ENCODE peak calls at places on chromosome 9, in eight cellular contexts. One of them, this sample, is unnamed.

GRCh38 chr9:16236882-16237281 is 633.6 kb downstream of the BNC2 start:
- DNase-seq in left lung: no peak
- DNase-seq in A549: no peak
- DNase-seq in mammary epithelial cell: no peak
- DNase-seq in OCI-LY7: no peak
- DNase-seq in Peyer's patch: no peak
- DNase-seq in CD8-positive, alpha-beta memory T cell: no peak
- DNase-seq in kidney epithelial cell: no peak
- DNase-seq in this sample: peak; percentile 26

GRCh38 chr9:96467784-96468183 is 17.8 kb downstream of the HABP4 start:
- DNase-seq in mammary epithelial cell: no peak
- DNase-seq in Peyer's patch: no peak
- DNase-seq in OCI-LY7: no peak
- DNase-seq in A549: no peak
- DNase-seq in CD8-positive, alpha-beta memory T cell: no peak
- DNase-seq in left lung: no peak
- DNase-seq in kidney epithelial cell: no peak
- DNase-seq in this sample: no peak

GRCh38 chr9:78601957-78602565 is 305.1 kb downstream of the PSAT1 start:
- DNase-seq in mammary epithelial cell: peak; percentile 75
- DNase-seq in OCI-LY7: peak; percentile 34
- DNase-seq in Peyer's patch: no peak
- DNase-seq in A549: peak; percentile 72
- DNase-seq in CD8-positive, alpha-beta memory T cell: no peak
- DNase-seq in left lung: no peak
- DNase-seq in kidney epithelial cell: no peak
- DNase-seq in this sample: peak; percentile 73

GRCh38 chr9:126675147-126675467 is 61.4 kb downstream of the LMX1B start:
- DNase-seq in OCI-LY7: no peak
- DNase-seq in A549: no peak
- DNase-seq in Peyer's patch: no peak
- DNase-seq in CD8-positive, alpha-beta memory T cell: no peak
- DNase-seq in left lung: no peak
- DNase-seq in kidney epithelial cell: no peak
- DNase-seq in mammary epithelial cell: no peak
- DNase-seq in this sample: no peak

GRCh38 chr9:110969971-110970381 is 68.3 kb downstream of the LPAR1 start:
- DNase-seq in CD8-positive, alpha-beta memory T cell: no peak
- DNase-seq in kidney epithelial cell: no peak
- DNase-seq in mammary epithelial cell: peak; percentile 83
- DNase-seq in Peyer's patch: no peak
- DNase-seq in A549: peak; percentile 45
- DNase-seq in OCI-LY7: no peak
- DNase-seq in left lung: no peak
- DNase-seq in this sample: peak; percentile 74

GRCh38 chr9:127652733-127653132 is 40.7 kb downstream of the STXBP1 start:
- DNase-seq in left lung: no peak
- DNase-seq in kidney epithelial cell: no peak
- DNase-seq in CD8-positive, alpha-beta memory T cell: no peak
- DNase-seq in mammary epithelial cell: no peak
- DNase-seq in OCI-LY7: no peak
- DNase-seq in A549: no peak
- DNase-seq in Peyer's patch: no peak
- DNase-seq in this sample: no peak

GRCh38 chr9:13163287-13163686 is 116.2 kb downstream of the MPDZ start:
- DNase-seq in left lung: no peak
- DNase-seq in CD8-positive, alpha-beta memory T cell: no peak
- DNase-seq in A549: no peak
- DNase-seq in mammary epithelial cell: no peak
- DNase-seq in OCI-LY7: no peak
- DNase-seq in kidney epithelial cell: no peak
- DNase-seq in Peyer's patch: no peak
- DNase-seq in this sample: no peak

GRCh38 chr9:12933957-12934356 is 159.1 kb downstream of the LURAP1L start:
- DNase-seq in Peyer's patch: no peak
- DNase-seq in left lung: no peak
- DNase-seq in CD8-positive, alpha-beta memory T cell: no peak
- DNase-seq in OCI-LY7: no peak
- DNase-seq in mammary epithelial cell: peak; percentile 76
- DNase-seq in A549: peak; percentile 44
- DNase-seq in kidney epithelial cell: peak; percentile 32
- DNase-seq in this sample: peak; percentile 22

GRCh38 chr9:126965541-126966428 is 51.2 kb downstream of the RALGPS1 start:
- DNase-seq in A549: peak; percentile 67
- DNase-seq in CD8-positive, alpha-beta memory T cell: peak; percentile 28
- DNase-seq in Peyer's patch: no peak
- DNase-seq in kidney epithelial cell: no peak
- DNase-seq in mammary epithelial cell: peak; percentile 27
- DNase-seq in OCI-LY7: peak; percentile 55
- DNase-seq in left lung: peak; percentile 68
- DNase-seq in this sample: peak; percentile 81

GRCh38 chr9:99259231-99259918 is 37.3 kb downstream of the SEC61B start:
- DNase-seq in Peyer's patch: peak; percentile 59
- DNase-seq in A549: no peak
- DNase-seq in mammary epithelial cell: no peak
- DNase-seq in CD8-positive, alpha-beta memory T cell: peak; percentile 11
- DNase-seq in kidney epithelial cell: no peak
- DNase-seq in OCI-LY7: peak; percentile 74
- DNase-seq in left lung: peak; percentile 90
- DNase-seq in this sample: peak; percentile 70

GRCh38 chr9:113011911-113012381 is at the start of gene ZNF883:
- DNase-seq in left lung: peak; percentile 74
- DNase-seq in Peyer's patch: no peak
- DNase-seq in mammary epithelial cell: peak; percentile 48
- DNase-seq in kidney epithelial cell: peak; percentile 21
- DNase-seq in A549: peak; percentile 73
- DNase-seq in OCI-LY7: no peak
- DNase-seq in CD8-positive, alpha-beta memory T cell: peak; percentile 25
- DNase-seq in this sample: peak; percentile 66

GRCh38 chr9:128121924-128122808 is 5.4 kb downstream of the PTGES2 start:
- DNase-seq in A549: no peak
- DNase-seq in left lung: peak; percentile 72
- DNase-seq in mammary epithelial cell: no peak
- DNase-seq in kidney epithelial cell: no peak
- DNase-seq in OCI-LY7: no peak
- DNase-seq in Peyer's patch: peak; percentile 42
- DNase-seq in CD8-positive, alpha-beta memory T cell: no peak
- DNase-seq in this sample: no peak

GRCh38 chr9:98045234-98046160 is 11.0 kb upstream of the NANS start:
- DNase-seq in OCI-LY7: peak; percentile 92
- DNase-seq in left lung: no peak
- DNase-seq in mammary epithelial cell: no peak
- DNase-seq in Peyer's patch: no peak
- DNase-seq in CD8-positive, alpha-beta memory T cell: peak; percentile 68
- DNase-seq in A549: peak; percentile 47
- DNase-seq in kidney epithelial cell: no peak
- DNase-seq in this sample: peak; percentile 47

GRCh38 chr9:104997536-104997935 is 69.6 kb upstream of the ABCA1 start:
- DNase-seq in A549: no peak
- DNase-seq in OCI-LY7: no peak
- DNase-seq in kidney epithelial cell: no peak
- DNase-seq in mammary epithelial cell: no peak
- DNase-seq in left lung: no peak
- DNase-seq in CD8-positive, alpha-beta memory T cell: no peak
- DNase-seq in Peyer's patch: no peak
- DNase-seq in this sample: no peak
- H3K4me3 ChIP-seq in A549: no peak overlapping the region
- H3K4me3 ChIP-seq in OCI-LY7: no peak overlapping the region
- H3K4me3 ChIP-seq in kidney epithelial cell: no peak overlapping the region
- H3K4me3 ChIP-seq in mammary epithelial cell: no peak overlapping the region
- H3K4me3 ChIP-seq in left lung: no peak overlapping the region
- H3K4me3 ChIP-seq in CD8-positive, alpha-beta memory T cell: no peak overlapping the region
- H3K4me3 ChIP-seq in Peyer's patch: no peak overlapping the region
- H3K4me3 ChIP-seq in this sample: no peak overlapping the region

GRCh38 chr9:136695435-136695895 is 8.2 kb upstream of the AGPAT2 start:
- DNase-seq in CD8-positive, alpha-beta memory T cell: no peak
- DNase-seq in OCI-LY7: no peak
- DNase-seq in Peyer's patch: peak; percentile 84
- DNase-seq in mammary epithelial cell: peak; percentile 66
- DNase-seq in left lung: peak; percentile 90
- DNase-seq in kidney epithelial cell: peak; percentile 26
- DNase-seq in A549: peak; percentile 52
- DNase-seq in this sample: no peak
- H3K4me3 ChIP-seq in CD8-positive, alpha-beta memory T cell: no peak overlapping the region
- H3K4me3 ChIP-seq in OCI-LY7: no peak overlapping the region
- H3K4me3 ChIP-seq in Peyer's patch: no peak overlapping the region
- H3K4me3 ChIP-seq in mammary epithelial cell: no peak overlapping the region
- H3K4me3 ChIP-seq in left lung: no peak overlapping the region
- H3K4me3 ChIP-seq in kidney epithelial cell: no peak overlapping the region
- H3K4me3 ChIP-seq in A549: no peak overlapping the region
- H3K4me3 ChIP-seq in this sample: no peak overlapping the region

GRCh38 chr9:131587331-131587730 is 42.0 kb downstream of the PRRT1B start:
- DNase-seq in Peyer's patch: no peak
- DNase-seq in A549: no peak
- DNase-seq in kidney epithelial cell: no peak
- DNase-seq in mammary epithelial cell: no peak
- DNase-seq in OCI-LY7: no peak
- DNase-seq in left lung: peak; percentile 27
- DNase-seq in CD8-positive, alpha-beta memory T cell: no peak
- DNase-seq in this sample: no peak

GRCh38 chr9:131589124-131589711 is 43.9 kb downstream of the PRRT1B start:
- DNase-seq in A549: no peak
- DNase-seq in kidney epithelial cell: no peak
- DNase-seq in OCI-LY7: no peak
- DNase-seq in Peyer's patch: no peak
- DNase-seq in left lung: peak; percentile 45
- DNase-seq in CD8-positive, alpha-beta memory T cell: no peak
- DNase-seq in mammary epithelial cell: no peak
- DNase-seq in this sample: no peak

GRCh38 chr9:131589993-131590392 is 44.7 kb downstream of the PRRT1B start:
- DNase-seq in A549: no peak
- DNase-seq in OCI-LY7: no peak
- DNase-seq in CD8-positive, alpha-beta memory T cell: no peak
- DNase-seq in kidney epithelial cell: no peak
- DNase-seq in mammary epithelial cell: no peak
- DNase-seq in left lung: peak; percentile 43
- DNase-seq in Peyer's patch: peak; percentile 30
- DNase-seq in this sample: no peak

GRCh38 chr9:131587906-131588305 is 42.6 kb downstream of the PRRT1B start:
- DNase-seq in mammary epithelial cell: no peak
- DNase-seq in left lung: peak; percentile 77
- DNase-seq in Peyer's patch: no peak
- DNase-seq in A549: no peak
- DNase-seq in CD8-positive, alpha-beta memory T cell: no peak
- DNase-seq in OCI-LY7: no peak
- DNase-seq in kidney epithelial cell: no peak
- DNase-seq in this sample: no peak

GRCh38 chr9:131588396-131588795 is 43.1 kb downstream of the PRRT1B start:
- DNase-seq in kidney epithelial cell: no peak
- DNase-seq in OCI-LY7: no peak
- DNase-seq in A549: no peak
- DNase-seq in mammary epithelial cell: no peak
- DNase-seq in CD8-positive, alpha-beta memory T cell: no peak
- DNase-seq in Peyer's patch: peak; percentile 37
- DNase-seq in left lung: peak; percentile 57
- DNase-seq in this sample: no peak
- H3K4me3 ChIP-seq in kidney epithelial cell: no peak overlapping the region
- H3K4me3 ChIP-seq in OCI-LY7: no peak overlapping the region
- H3K4me3 ChIP-seq in A549: no peak overlapping the region
- H3K4me3 ChIP-seq in mammary epithelial cell: no peak overlapping the region
- H3K4me3 ChIP-seq in CD8-positive, alpha-beta memory T cell: no peak overlapping the region
- H3K4me3 ChIP-seq in Peyer's patch: no peak overlapping the region
- H3K4me3 ChIP-seq in left lung: no peak overlapping the region
- H3K4me3 ChIP-seq in this sample: no peak overlapping the region

GRCh38 chr9:76654051-76654461 is 110.2 kb upstream of the PCA3 start:
- DNase-seq in kidney epithelial cell: no peak
- DNase-seq in OCI-LY7: no peak
- DNase-seq in Peyer's patch: no peak
- DNase-seq in A549: no peak
- DNase-seq in mammary epithelial cell: no peak
- DNase-seq in left lung: no peak
- DNase-seq in CD8-positive, alpha-beta memory T cell: no peak
- DNase-seq in this sample: peak; percentile 66

GRCh38 chr9:76652894-76653293 is 111.3 kb upstream of the PCA3 start:
- DNase-seq in A549: no peak
- DNase-seq in mammary epithelial cell: no peak
- DNase-seq in kidney epithelial cell: no peak
- DNase-seq in left lung: no peak
- DNase-seq in Peyer's patch: no peak
- DNase-seq in CD8-positive, alpha-beta memory T cell: no peak
- DNase-seq in OCI-LY7: peak; percentile 19
- DNase-seq in this sample: peak; percentile 41

GRCh38 chr9:76651114-76651697 is 113.0 kb upstream of the PCA3 start:
- DNase-seq in left lung: no peak
- DNase-seq in CD8-positive, alpha-beta memory T cell: no peak
- DNase-seq in Peyer's patch: no peak
- DNase-seq in mammary epithelial cell: no peak
- DNase-seq in kidney epithelial cell: no peak
- DNase-seq in A549: no peak
- DNase-seq in OCI-LY7: no peak
- DNase-seq in this sample: no peak

GRCh38 chr9:76649894-76650293 is 114.3 kb upstream of the PCA3 start:
- DNase-seq in Peyer's patch: no peak
- DNase-seq in OCI-LY7: no peak
- DNase-seq in left lung: no peak
- DNase-seq in mammary epithelial cell: no peak
- DNase-seq in A549: no peak
- DNase-seq in kidney epithelial cell: no peak
- DNase-seq in CD8-positive, alpha-beta memory T cell: no peak
- DNase-seq in this sample: no peak

DNA sequence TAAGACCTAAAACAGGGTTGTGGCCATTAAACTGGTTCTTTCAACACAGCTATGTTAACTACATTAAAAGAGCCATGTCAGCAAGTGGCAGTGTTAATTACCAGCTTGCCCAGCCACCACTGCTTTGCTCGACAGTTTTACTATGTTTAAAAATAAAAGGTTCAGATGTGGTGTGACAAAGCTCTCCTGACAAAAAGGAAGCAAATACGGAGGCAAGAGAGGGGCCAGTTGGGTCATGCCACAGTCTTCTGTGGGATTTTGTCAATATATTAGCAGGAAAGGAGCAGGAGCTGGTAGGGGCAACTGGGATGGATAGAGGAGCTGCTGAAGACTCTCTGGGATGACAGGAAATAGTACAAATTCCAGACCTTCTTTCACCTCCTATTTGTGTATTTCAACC is 113.5 kb upstream of the PCA3 start:
- DNase-seq in A549: no peak
- DNase-seq in Peyer's patch: no peak
- DNase-seq in kidney epithelial cell: no peak
- DNase-seq in left lung: no peak
- DNase-seq in CD8-positive, alpha-beta memory T cell: no peak
- DNase-seq in OCI-LY7: no peak
- DNase-seq in mammary epithelial cell: no peak
- DNase-seq in this sample: no peak
- H3K4me3 ChIP-seq in A549: no peak overlapping the region
- H3K4me3 ChIP-seq in Peyer's patch: peak overlapping the region; percentile 35
- H3K4me3 ChIP-seq in kidney epithelial cell: no peak overlapping the region
- H3K4me3 ChIP-seq in left lung: no peak overlapping the region
- H3K4me3 ChIP-seq in CD8-positive, alpha-beta memory T cell: peak overlapping the region; percentile 54
- H3K4me3 ChIP-seq in OCI-LY7: no peak overlapping the region
- H3K4me3 ChIP-seq in mammary epithelial cell: no peak overlapping the region
- H3K4me3 ChIP-seq in this sample: no peak overlapping the region

This sample was measured in cardiac fibroblast.